ENCODE peak calls at places on chromosomes 4 and X, in seven cellular contexts. S, F, A, B, N, E and U are unnamed samples.
A peak's percentile ranks its signal among the peaks of the same experiment; 100 is the strongest.

GRCh38 chrX:94633237-94633636 is 959.2 kb downstream of the FAM133A start:
- DNase-seq in A (no peak), S (no peak), F (no peak), B (no peak), N (no peak), E (no peak), U (no peak)

GRCh38 chr4:48342559-48342878 is 1.2 kb downstream of the SLAIN2 start:
- DNase-seq in N (peak; percentile 19), E (no peak), F (no peak), B (no peak), A (no peak), S (no peak), U (peak; percentile 8)

GRCh38 chr4:89316931-89317366 is 9.3 kb upstream of the GPRIN3 start:
- DNase-seq in E (no peak), S (no peak), B (peak; percentile 86), A (no peak), N (no peak), F (no peak), U (no peak)

GRCh38 chrX:117301086-117301485 is 815.5 kb downstream of the KLHL13 start:
- DNase-seq in S (no peak), F (no peak), B (no peak), A (no peak), E (no peak), N (no peak), U (no peak)

GRCh38 chr4:165410214-165410613 is 31.4 kb downstream of the CPE start:
- DNase-seq in F (no peak), N (no peak), B (no peak), E (no peak), S (no peak), A (no peak), U (no peak)

GRCh38 chr4:178778500-178778899 is 1336.3 kb upstream of the AGA start:
- DNase-seq in F (no peak), B (no peak), N (no peak), E (no peak), A (no peak), S (no peak), U (no peak)

GRCh38 chr4:123398151-123398802 is 1.7 kb downstream of the SPRY1 start:
- DNase-seq in N (peak; percentile 45), A (peak; percentile 35), B (peak; percentile 67), E (peak; percentile 64), F (peak; percentile 74), S (peak; percentile 76), U (peak; percentile 60)

GRCh38 chr4:94650690-94651089 is 107.1 kb upstream of the BMPR1B start:
- DNase-seq in A (no peak), N (no peak), S (no peak), B (no peak), F (no peak), E (no peak), U (no peak)

GRCh38 chr4:121140712-121141111 is 23.4 kb downstream of the TNIP3 start:
- DNase-seq in A (no peak), N (no peak), F (no peak), E (no peak), B (peak; percentile 34), S (no peak), U (no peak)

GRCh38 chr4:70994387-70995099 is 1.1 kb downstream of the DCK start:
- DNase-seq in B (no peak), F (no peak), A (no peak), N (no peak), S (no peak), E (no peak), U (no peak)

GRCh38 chrX:150199803-150200202 is 163.3 kb upstream of the MAMLD1 start:
- DNase-seq in F (no peak), N (no peak), S (no peak), E (no peak), A (no peak), B (no peak), U (no peak)

GRCh38 chrX:19728915-19729314 is 158.5 kb downstream of the SH3KBP1 start:
- DNase-seq in F (no peak), E (no peak), N (no peak), S (no peak), B (no peak), A (no peak), U (no peak)

GRCh38 chr4:180937083-180937482 is 1306.1 kb upstream of the TENM3 start:
- DNase-seq in B (no peak), E (no peak), F (no peak), A (no peak), S (no peak), N (no peak), U (no peak)

GRCh38 chr4:142563682-142564291 is 282.3 kb downstream of the INPP4B start:
- DNase-seq in B (no peak), A (peak; percentile 27), N (no peak), S (no peak), E (no peak), F (no peak), U (peak; percentile 27)

GRCh38 chr4:1381944-1382541 is 24.2 kb downstream of the NKX1-1 start:
- DNase-seq in F (peak; percentile 21), E (peak; percentile 9), B (no peak), A (no peak), S (no peak), N (no peak), U (no peak)

GRCh38 chrX:15465347-15465746 is 27.8 kb downstream of the PIR start:
- DNase-seq in F (no peak), A (no peak), N (no peak), B (no peak), S (no peak), E (no peak), U (no peak)

GRCh38 chr4:2767046-2767704 is 11.0 kb upstream of the TNIP2 start:
- DNase-seq in A (no peak), S (no peak), N (no peak), B (no peak), F (no peak), E (no peak), U (no peak)

GRCh38 chrX:19372170-19373033 is 28.7 kb downstream of the PDHA1 start:
- DNase-seq in B (peak; percentile 66), F (peak; percentile 67), N (peak; percentile 57), A (peak; percentile 19), E (peak; percentile 46), S (peak; percentile 55), U (peak; percentile 53)

GRCh38 chr4:7902826-7903225 is 36.8 kb downstream of the AFAP1 start:
- DNase-seq in F (no peak), N (no peak), S (no peak), B (no peak), E (no peak), A (no peak), U (no peak)

GRCh38 chrX:1874899-1875298 is 260.0 kb downstream of the ASMT start:
- DNase-seq in F (no peak), A (no peak), E (no peak), N (no peak), S (no peak), B (no peak), U (no peak)

GRCh38 chr4:675980-676870 is 1.9 kb downstream of the MYL5 start:
- DNase-seq in N (no peak), S (no peak), A (no peak), E (no peak), F (peak; percentile 38), B (no peak), U (no peak)

GRCh38 chr4:129342820-129343219 is 246.9 kb downstream of the C4orf33 start:
- DNase-seq in A (peak; percentile 79), N (no peak), F (no peak), S (no peak), E (no peak), B (peak; percentile 44), U (peak; percentile 51)

GRCh38 chr4:94127707-94128328 is 79.8 kb upstream of the SMARCAD1 start:
- DNase-seq in B (peak; percentile 43), A (peak; percentile 35), N (no peak), S (no peak), F (no peak), E (no peak), U (peak; percentile 31)

GRCh38 chrX:16946971-16947562 is 609 bp downstream of the REPS2 start:
- DNase-seq in A (no peak), N (peak; percentile 5), B (no peak), F (peak; percentile 40), S (no peak), E (peak; percentile 17), U (no peak)

GRCh38 chrX:10922158-10922557 is 189.0 kb upstream of the HCCS start:
- DNase-seq in N (no peak), F (no peak), A (peak; percentile 87), E (no peak), B (peak; percentile 84), S (no peak), U (peak; percentile 70)

GRCh38 chr4:74531952-74532794 is 87.2 kb downstream of the AREG start:
- DNase-seq in F (no peak), B (peak; percentile 92), S (no peak), N (no peak), A (peak; percentile 62), E (no peak), U (peak; percentile 85)

GRCh38 chr4:159101983-159102622 is 776 bp upstream of the RAPGEF2 start:
- DNase-seq in N (no peak), A (no peak), F (no peak), S (no peak), E (no peak), B (no peak), U (no peak)